ENCODE peak calls at places on chromosomes 12 and 14, in six cellular contexts. E is tibial artery, K is Panc1, I is cardiac muscle cell, B is adipocyte, L is left ventricle myocardium inferior. D is an unnamed sample. For H3K4me1, the result is how much of the 10 kb centered on the place peaks cover.

GRCh38 chr12:22625671-22626251 is 790 bp downstream of the ETNK1 start:
- DNase-seq in E (peak), K (no peak), I (peak), B (peak), L (peak), D (peak)

GRCh38 chr12:62767946-62768345 is 167.0 kb downstream of the PPM1H start:
- DNase-seq in E (no peak), K (no peak), I (no peak), B (no peak), L (no peak), D (no peak)

GRCh38 chr12:85191-85666 is 18.7 kb downstream of the IQSEC3 start:
- DNase-seq in E (no peak), K (no peak), I (no peak), B (no peak), L (no peak), D (no peak)

GRCh38 chr14:51165415-51165814 is 70.5 kb upstream of the TRIM9 start:
- DNase-seq in E (no peak), K (no peak), I (no peak), B (no peak), L (no peak), D (no peak)

GRCh38 chr12:95834572-95834971 is 24.2 kb upstream of the SNRPF start:
- DNase-seq in E (no peak), K (no peak), I (no peak), B (no peak), L (no peak), D (no peak)

GRCh38 chr12:113077057-113077858 is 20.7 kb downstream of the DTX1 start:
- DNase-seq in E (no peak), K (no peak), I (no peak), B (no peak), L (no peak), D (no peak)

GRCh38 chr12:32106517-32107366 is at the start of gene BICD1:
- DNase-seq in E (peak), K (no peak), I (peak), B (peak), L (peak), D (peak)

GRCh38 chr12:46908236-46908935 is 82.6 kb upstream of the SLC38A4 start:
- DNase-seq in E (no peak), K (no peak), I (no peak), B (peak), L (no peak), D (peak)

GRCh38 chr14:99909500-99910064 is 116.4 kb downstream of the EML1 start:
- DNase-seq in E (no peak), K (no peak), I (no peak), B (no peak), L (no peak), D (no peak)

GRCh38 chr14:66426451-66426850 is 59.7 kb upstream of the CCDC196 start:
- DNase-seq in E (no peak), K (no peak), I (no peak), B (no peak), L (no peak), D (no peak)

GRCh38 chr14:92510972-92511371 is 2.6 kb upstream of the RIN3 start:
- DNase-seq in E (no peak), K (no peak), I (no peak), B (no peak), L (no peak), D (no peak)

GRCh38 chr12:65313704-65314317 is 35.3 kb downstream of the MSRB3 start:
- DNase-seq in E (no peak), K (no peak), I (no peak), B (peak), L (no peak), D (no peak)

GRCh38 chr12:119113587-119113986 is 65.1 kb upstream of the HSPB8 start:
- DNase-seq in E (no peak), K (no peak), I (no peak), B (no peak), L (no peak), D (no peak)

GRCh38 chr12:102480401-102480800 is at the start of gene IGF1:
- DNase-seq in E (no peak), K (no peak), I (no peak), B (peak), L (no peak), D (no peak)

GRCh38 chr12:111544032-111544431 is 55.1 kb downstream of the ATXN2 start:
- DNase-seq in E (no peak), K (no peak), I (no peak), B (no peak), L (no peak), D (no peak)

GRCh38 chr12:110670161-110670701 is 18.7 kb downstream of the HVCN1 start:
- DNase-seq in E (no peak), K (no peak), I (no peak), B (no peak), L (no peak), D (no peak)

GRCh38 chr14:44700184-44700583 is 193.1 kb upstream of the FSCB start:
- DNase-seq in E (no peak), K (no peak), I (no peak), B (no peak), L (no peak), D (peak)

GRCh38 chr12:120181991-120182631 is 12.4 kb downstream of the GCN1 start:
- DNase-seq in E (no peak), K (no peak), I (no peak), B (peak), L (no peak), D (peak)

GRCh38 chr12:131352296-131352900 is 358.5 kb upstream of the SFSWAP start:
- DNase-seq in E (no peak), K (no peak), I (no peak), B (no peak), L (no peak), D (no peak)

GRCh38 chr12:69070319-69071090 is 137.5 kb upstream of the CPM start:
- DNase-seq in E (peak), K (peak), I (peak), B (peak), L (peak), D (peak)

GRCh38 chr12:124764870-124765570 is 98.6 kb downstream of the SCARB1 start:
- DNase-seq in E (peak), K (no peak), I (no peak), B (peak), L (no peak), D (peak)

GRCh38 chr14:67524152-67524963 is 8.7 kb upstream of the PLEKHH1 start:
- DNase-seq in E (no peak), K (no peak), I (no peak), B (no peak), L (no peak), D (no peak)

GRCh38 chr12:55721601-55722213 is 1.5 kb downstream of the RDH5 start:
- DNase-seq in E (no peak), K (no peak), I (no peak), B (no peak), L (no peak), D (no peak)

GRCh38 chr14:63295231-63295685 is 23.5 kb downstream of the GPHB5 start:
- DNase-seq in E (no peak), K (no peak), I (no peak), B (no peak), L (no peak), D (no peak)

GRCh38 chr14:28751467-28752058 is 15.0 kb upstream of the FOXG1 start:
- DNase-seq in E (no peak), K (peak), I (peak), B (peak), L (no peak), D (peak)

GRCh38 chr12:77122236-77122635 is 56.9 kb upstream of the E2F7 start:
- DNase-seq in E (no peak), K (peak), I (no peak), B (peak), L (no peak), D (peak)

GRCh38 chr12:62299617-62300016 is 39.4 kb downstream of the USP15 start:
- DNase-seq in E (no peak), K (no peak), I (no peak), B (no peak), L (no peak), D (no peak)

GRCh38 chr14:43789458-43789857 is 717.6 kb downstream of the FSCB start:
- DNase-seq in E (no peak), K (no peak), I (no peak), B (no peak), L (no peak), D (no peak)

GRCh38 chr12:132379996-132380395 is 50.6 kb upstream of the GALNT9 start:
- DNase-seq in E (no peak), K (no peak), I (no peak), B (no peak), L (no peak), D (no peak)

GRCh38 chr14:32004300-32004699 is 72.8 kb upstream of the ARHGAP5 start:
- DNase-seq in E (no peak), K (no peak), I (no peak), B (no peak), L (no peak), D (peak)

GRCh38 chr12:111102062-111102735 is 181.8 kb upstream of the MYL2 start:
- DNase-seq in E (no peak), K (no peak), I (no peak), B (no peak), L (no peak), D (peak)

GRCh38 chr14:50778757-50779483 is 52.0 kb downstream of the NIN start:
- DNase-seq in E (no peak), K (no peak), I (no peak), B (no peak), L (no peak), D (no peak)

GRCh38 chr12:1613860-1614259 is 15.2 kb upstream of the WNT5B start:
- DNase-seq in E (no peak), K (no peak), I (no peak), B (no peak), L (no peak), D (no peak)

GRCh38 chr12:1611775-1612174 is 17.3 kb upstream of the WNT5B start:
- DNase-seq in E (no peak), K (no peak), I (no peak), B (peak), L (no peak), D (no peak)

GRCh38 chr12:1614360-1614759 is 14.7 kb upstream of the WNT5B start:
- DNase-seq in E (no peak), K (no peak), I (no peak), B (no peak), L (no peak), D (no peak)

GRCh38 chr12:1610072-1610643 is 15.8 kb upstream of the FBXL14 start:
- DNase-seq in E (no peak), K (no peak), I (no peak), B (no peak), L (no peak), D (no peak)

DNA sequence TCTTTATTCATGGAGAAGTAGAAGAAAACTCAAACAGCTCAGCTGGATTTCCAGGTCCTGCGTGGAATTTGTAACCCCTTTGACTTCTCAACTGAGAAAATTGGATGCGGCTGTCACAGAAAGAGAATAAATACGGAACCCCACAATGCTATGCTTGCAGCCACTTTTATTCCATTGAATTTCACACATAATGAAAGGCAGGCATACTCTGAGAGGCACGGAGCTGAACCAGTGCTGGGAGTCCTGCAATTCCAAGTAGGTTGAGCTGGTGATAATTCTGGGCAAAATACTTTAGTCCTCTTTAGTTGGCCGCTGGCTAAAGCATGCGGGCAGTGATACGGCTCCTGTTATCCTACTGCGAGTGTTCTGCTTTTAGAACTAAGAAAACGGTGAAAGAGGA is 16.8 kb upstream of the WNT5B start:
- DNase-seq in E (no peak), K (no peak), I (peak), B (peak), L (no peak), D (no peak)
- H3K4me1 ChIP-seq in E (under half), K (under half), I (under half), B (under half), L (under half), D (under half)

GRCh38 chr14:37588667-37588955 is 6.4 kb downstream of the FOXA1 start:
- DNase-seq in E (no peak), K (no peak), I (no peak), B (no peak), L (no peak), D (no peak)

GRCh38 chr14:37590810-37591139 is 4.3 kb downstream of the FOXA1 start:
- DNase-seq in E (no peak), K (no peak), I (no peak), B (no peak), L (no peak), D (no peak)

GRCh38 chr14:37590096-37590809 is 4.8 kb downstream of the FOXA1 start:
- DNase-seq in E (no peak), K (no peak), I (no peak), B (no peak), L (no peak), D (no peak)

GRCh38 chr14:37587881-37588666 is 7.0 kb downstream of the FOXA1 start:
- DNase-seq in E (no peak), K (no peak), I (peak), B (no peak), L (no peak), D (no peak)

DNA sequence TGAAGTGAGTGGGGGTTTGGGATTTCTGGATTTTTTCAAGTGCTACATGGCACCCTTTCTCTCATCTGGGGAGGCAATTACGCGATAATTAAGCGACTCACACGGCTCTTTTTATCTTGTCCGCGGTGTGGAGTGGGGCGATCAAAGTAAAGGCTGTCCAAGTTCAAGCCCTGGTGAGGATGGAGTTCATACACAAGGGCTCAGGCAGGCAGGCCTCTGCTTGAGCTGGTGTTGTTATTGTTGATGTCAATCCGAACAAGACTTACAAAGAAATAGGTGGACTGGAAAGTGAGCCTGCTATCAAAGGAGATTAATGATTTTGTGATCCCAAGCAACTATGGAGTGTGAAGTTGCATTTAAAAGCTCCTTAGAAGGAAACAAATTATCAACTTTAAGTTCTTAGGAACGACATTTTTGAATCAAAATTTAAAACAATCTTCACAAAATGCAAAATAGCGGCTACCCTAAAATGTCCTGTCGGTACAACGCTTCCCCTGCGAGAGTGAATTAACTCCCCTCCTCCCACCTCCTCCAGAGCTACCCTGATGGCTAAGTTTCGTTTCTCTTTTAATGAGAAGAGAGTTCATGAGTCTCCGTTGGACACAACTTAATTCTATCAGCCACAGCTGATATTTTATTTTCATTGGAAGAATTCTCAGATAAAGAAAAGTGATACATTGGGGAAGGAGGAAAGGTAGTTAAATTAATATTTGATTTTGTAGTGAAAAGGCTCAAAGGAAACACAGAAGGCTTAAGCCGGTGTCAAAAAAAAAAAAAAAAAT is 5.9 kb downstream of the FOXA1 start:
- DNase-seq in E (no peak), K (no peak), I (no peak), B (no peak), L (no peak), D (no peak)
- H3K4me1 ChIP-seq in E (under half), K (under half), I (under half), B (under half), L (under half), D (under half)

GRCh38 chr14:61562321-61563161 is 132.8 kb upstream of the HIF1A start:
- DNase-seq in E (no peak), K (no peak), I (no peak), B (peak), L (no peak), D (peak)
- H3K4me1 ChIP-seq in E (under half), K (under half), I (under half), B (half or more), L (half or more), D (half or more)

GRCh38 chr12:122306407-122306806 is 40.1 kb upstream of the VPS33A start:
- DNase-seq in E (no peak), K (no peak), I (no peak), B (no peak), L (no peak), D (no peak)

GRCh38 chr12:122308811-122309210 is 42.5 kb upstream of the VPS33A start:
- DNase-seq in E (no peak), K (no peak), I (no peak), B (peak), L (no peak), D (no peak)

GRCh38 chr12:122303068-122303467 is 36.8 kb upstream of the VPS33A start:
- DNase-seq in E (no peak), K (no peak), I (no peak), B (no peak), L (no peak), D (no peak)

GRCh38 chr12:122309564-122310121 is 43.3 kb upstream of the VPS33A start:
- DNase-seq in E (no peak), K (no peak), I (no peak), B (no peak), L (no peak), D (no peak)

GRCh38 chr12:122304924-122305323 is 38.6 kb upstream of the VPS33A start:
- DNase-seq in E (no peak), K (no peak), I (no peak), B (peak), L (no peak), D (no peak)
- H3K4me1 ChIP-seq in E (under half), K (under half), I (under half), B (under half), L (under half), D (under half)

GRCh38 chr14:71499018-71499417 is 433.2 kb upstream of the RGS6 start:
- DNase-seq in E (no peak), K (no peak), I (no peak), B (no peak), L (no peak), D (no peak)
- H3K4me1 ChIP-seq in E (under half), K (under half), I (under half), B (under half), L (under half), D (under half)

GRCh38 chr14:103521438-103521961 is 1.1 kb downstream of the CKB start:
- DNase-seq in E (no peak), K (no peak), I (peak), B (peak), L (peak), D (no peak)
- H3K4me1 ChIP-seq in E (under half), K (half or more), I (under half), B (under half), L (half or more), D (under half)